ENCODE peak calls at places on chromosome 10, in nine cellular contexts. H is GM13977; F is NCI-H774; O is HCT116; B is left colon; R is kidney tubule cell; Q is stimulated activated CD4-positive, alpha-beta T cell treated with anti-CD3 and anti-CD28 coated beads, Interleukin-15, amount 100 ng/mL, for 1 hour; S is KG1; G is EL. I is an unnamed sample.
A peak's percentile ranks its signal among the peaks of the same experiment; 100 is the strongest.

GRCh38 chr10:60414877-60415585 is 25.4 kb upstream of the ANK3 start:
- DNase-seq in B (peak; percentile 13), H (no peak), S (no peak), F (no peak), O (no peak), R (peak; percentile 92), G (peak; percentile 96), Q (no peak), I (no peak)

GRCh38 chr10:103481974-103482531 is 3.0 kb upstream of the CALHM3 start:
- DNase-seq in R (peak; percentile 61), H (peak; percentile 84), S (peak; percentile 76), F (peak; percentile 26), Q (no peak), G (peak; percentile 66), O (peak; percentile 87), B (no peak), I (peak; percentile 79)

GRCh38 chr10:12782537-12782936 is 219.0 kb downstream of the CCDC3 start:
- DNase-seq in B (peak; percentile 35), O (peak; percentile 42), R (peak; percentile 46), F (no peak), Q (peak; percentile 8), H (peak; percentile 50), S (no peak), G (peak; percentile 26), I (peak; percentile 42)

GRCh38 chr10:103767756-103768155 is 87.6 kb downstream of the SH3PXD2A start:
- DNase-seq in H (no peak), S (no peak), F (no peak), G (peak; percentile 38), B (no peak), O (no peak), R (no peak), Q (no peak), I (no peak)

GRCh38 chr10:58253184-58253583 is 14.5 kb downstream of the IPMK start:
- DNase-seq in F (no peak), R (no peak), O (no peak), S (no peak), H (no peak), G (no peak), Q (no peak), B (no peak), I (no peak)

GRCh38 chr10:132796846-132797245 is 10.9 kb upstream of the NKX6-2 start:
- DNase-seq in O (no peak), S (no peak), H (no peak), G (no peak), B (no peak), F (no peak), R (no peak), Q (no peak), I (no peak)

GRCh38 chr10:30219977-30220751 is 128.9 kb downstream of the MTPAP start:
- DNase-seq in F (no peak), O (no peak), G (peak; percentile 34), H (no peak), Q (no peak), R (peak; percentile 71), S (peak; percentile 46), B (no peak), I (peak; percentile 26)

GRCh38 chr10:86217386-86218080 is 149.1 kb downstream of the GRID1 start:
- DNase-seq in F (no peak), R (no peak), Q (no peak), G (no peak), H (no peak), S (no peak), O (no peak), B (no peak), I (no peak)

GRCh38 chr10:133034092-133034491 is 53.6 kb upstream of the ADGRA1 start:
- DNase-seq in H (no peak), Q (no peak), B (no peak), R (no peak), O (no peak), F (no peak), S (no peak), G (no peak), I (no peak)

GRCh38 chr10:90872648-90873020 is 860 bp downstream of the RPP30 start:
- DNase-seq in B (no peak), R (no peak), G (no peak), O (no peak), F (no peak), H (no peak), Q (no peak), S (no peak), I (no peak)

GRCh38 chr10:28818645-28819036 is 141.3 kb downstream of the BAMBI start:
- DNase-seq in B (no peak), Q (no peak), H (no peak), F (no peak), S (no peak), O (no peak), G (no peak), R (no peak), I (no peak)

GRCh38 chr10:101141622-101142532 is 10.8 kb downstream of the TLX1 start:
- DNase-seq in Q (peak; percentile 80), S (peak; percentile 44), B (peak; percentile 83), H (peak; percentile 91), R (peak; percentile 83), O (peak; percentile 81), G (peak; percentile 83), F (peak; percentile 44), I (peak; percentile 90)

GRCh38 chr10:98534046-98534445 is 87.3 kb upstream of the HPS1 start:
- DNase-seq in H (no peak), Q (no peak), O (no peak), F (no peak), R (peak; percentile 42), G (peak; percentile 33), B (no peak), S (no peak), I (no peak)

GRCh38 chr10:613661-614340 is 75.7 kb downstream of the DIP2C start:
- DNase-seq in R (no peak), S (no peak), H (no peak), F (no peak), G (no peak), O (no peak), Q (no peak), B (no peak), I (no peak)

GRCh38 chr10:105037029-105037428 is 395.9 kb downstream of the SORCS3 start:
- DNase-seq in F (no peak), H (no peak), Q (no peak), B (no peak), R (peak; percentile 48), G (no peak), O (no peak), S (no peak), I (no peak)

GRCh38 chr10:92124524-92125168 is 166.2 kb downstream of the CPEB3 start:
- DNase-seq in S (no peak), H (no peak), G (peak; percentile 62), Q (no peak), R (peak; percentile 78), B (peak; percentile 16), F (no peak), O (no peak), I (no peak)

GRCh38 chr10:128629111-128630096 is 503.2 kb upstream of the MKI67 start:
- DNase-seq in O (peak; percentile 98), F (no peak), G (no peak), R (peak; percentile 95), Q (no peak), B (no peak), H (no peak), S (no peak), I (no peak)

GRCh38 chr10:72145657-72146450 is 57.5 kb upstream of the SPOCK2 start:
- DNase-seq in O (no peak), G (no peak), R (peak; percentile 68), H (no peak), S (no peak), F (no peak), B (no peak), Q (no peak), I (no peak)

I was measured in GM20000.